ENCODE peak calls at places on chromosomes 11 and 22, in eight cellular contexts. C, G, A, M, E, S, V and D are unnamed samples.

GRCh38 chr22:16819249-16819648 is 6.0 kb downstream of the XKR3 start:
- DNase-seq in C (no peak), G (no peak), A (no peak), M (no peak), E (no peak), S (no peak), V (no peak), D (no peak)

GRCh38 chr11:103633037-103633788 is 403.2 kb upstream of the DDI1 start:
- DNase-seq in C (no peak), G (no peak), A (peak; percentile 64), M (no peak), E (no peak), S (no peak), V (no peak), D (no peak)

GRCh38 chr11:63845911-63846310 is 7.0 kb downstream of the MARK2 start:
- DNase-seq in C (no peak), G (no peak), A (no peak), M (no peak), E (no peak), S (no peak), V (no peak), D (no peak)

GRCh38 chr11:12792590-12792989 is 118.4 kb downstream of the TEAD1 start:
- DNase-seq in C (no peak), G (no peak), A (no peak), M (no peak), E (no peak), S (no peak), V (no peak), D (no peak)

GRCh38 chr22:20086101-20086599 is 6.1 kb downstream of the DGCR8 start:
- DNase-seq in C (no peak), G (peak; percentile 33), A (no peak), M (no peak), E (no peak), S (no peak), V (no peak), D (no peak)

GRCh38 chr22:20422271-20422958 is 15.2 kb downstream of the SCARF2 start:
- DNase-seq in C (no peak), G (peak; percentile 18), A (no peak), M (no peak), E (no peak), S (no peak), V (no peak), D (peak; percentile 75)

GRCh38 chr11:119361056-119361787 is 14.7 kb upstream of the MFRP start:
- DNase-seq in C (peak; percentile 38), G (peak; percentile 37), A (peak; percentile 88), M (no peak), E (no peak), S (peak; percentile 79), V (no peak), D (no peak)

GRCh38 chr11:6686006-6686405 is 2.9 kb upstream of the MRPL17 start:
- DNase-seq in C (no peak), G (no peak), A (no peak), M (no peak), E (no peak), S (no peak), V (no peak), D (no peak)

GRCh38 chr11:82546556-82547162 is 187.0 kb downstream of the FAM181B start:
- DNase-seq in C (no peak), G (no peak), A (no peak), M (no peak), E (no peak), S (no peak), V (no peak), D (no peak)

GRCh38 chr22:36734171-36735058 is 30.9 kb upstream of the CACNG2 start:
- DNase-seq in C (no peak), G (no peak), A (no peak), M (no peak), E (peak; percentile 21), S (no peak), V (no peak), D (no peak)

DNA sequence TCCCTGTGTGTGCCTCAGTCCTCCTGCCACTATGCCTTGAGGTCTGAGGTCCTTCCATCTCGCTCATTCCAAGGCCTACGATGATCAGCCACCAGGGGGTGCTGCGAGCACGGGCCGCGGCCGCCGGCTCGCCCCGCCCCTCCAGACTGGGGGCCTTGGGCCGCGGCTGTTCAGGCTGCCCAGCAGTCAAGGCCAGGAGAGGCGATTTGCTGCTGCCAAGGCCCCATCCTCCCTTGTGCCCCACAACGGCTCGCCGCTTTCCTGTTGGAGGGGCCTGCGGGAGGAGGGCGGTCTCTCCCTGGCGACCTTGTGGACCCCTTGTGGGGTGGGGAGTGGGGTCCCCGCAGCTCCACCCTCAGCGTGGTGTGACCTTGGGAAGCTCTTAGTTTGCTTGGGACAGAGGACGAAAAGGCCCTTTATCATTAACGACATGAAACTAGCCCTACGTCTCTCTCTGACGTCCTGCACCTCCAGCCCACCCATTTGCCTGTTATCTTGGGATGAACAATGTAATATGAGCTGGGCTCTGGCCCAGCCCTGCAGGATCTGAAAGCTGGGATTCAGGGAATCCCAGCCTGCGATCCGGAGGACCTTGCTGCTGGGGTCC is 5.4 kb upstream of the GALR3 start:
- DNase-seq in C (peak; percentile 86), G (peak; percentile 94), A (peak; percentile 90), M (peak; percentile 95), E (peak; percentile 89), S (no peak), V (peak; percentile 91), D (no peak)
- TF ChIP-seq POLR2AphosphoS5 in C (no peak), G (peak; percentile 78), A (peak; percentile 74), M (no peak), E (no peak), S (no peak), V (no peak), D (no peak)

GRCh38 chr11:75555079-75555811 is 6.8 kb upstream of the SERPINH1 start:
- DNase-seq in C (no peak), G (no peak), A (no peak), M (no peak), E (no peak), S (no peak), V (no peak), D (no peak)

GRCh38 chr11:75553889-75554257 is 8.2 kb upstream of the SERPINH1 start:
- DNase-seq in C (no peak), G (no peak), A (no peak), M (no peak), E (no peak), S (no peak), V (no peak), D (no peak)

GRCh38 chr11:75553182-75553581 is 8.9 kb upstream of the SERPINH1 start:
- DNase-seq in C (no peak), G (no peak), A (no peak), M (no peak), E (no peak), S (no peak), V (no peak), D (no peak)

GRCh38 chr11:75557649-75558494 is 4.2 kb upstream of the SERPINH1 start:
- DNase-seq in C (no peak), G (no peak), A (no peak), M (no peak), E (no peak), S (no peak), V (no peak), D (no peak)

GRCh38 chr11:75554258-75555022 is 7.6 kb upstream of the SERPINH1 start:
- DNase-seq in C (peak; percentile 73), G (no peak), A (peak; percentile 88), M (no peak), E (peak; percentile 67), S (no peak), V (no peak), D (no peak)
- TF ChIP-seq POLR2AphosphoS5 in C (no peak), G (peak; percentile 84), A (peak; percentile 65), M (no peak), E (peak; percentile 70), S (no peak), V (no peak), D (no peak)

GRCh38 chr22:37809672-37810333 is 2.1 kb downstream of the GCAT start:
- DNase-seq in C (no peak), G (no peak), A (no peak), M (no peak), E (no peak), S (no peak), V (no peak), D (no peak)

GRCh38 chr22:37808294-37808657 is 542 bp downstream of the GCAT start:
- DNase-seq in C (no peak), G (no peak), A (peak; percentile 25), M (no peak), E (no peak), S (no peak), V (no peak), D (no peak)

GRCh38 chr22:37805878-37806277 is 1.9 kb upstream of the GCAT start:
- DNase-seq in C (no peak), G (no peak), A (no peak), M (no peak), E (no peak), S (no peak), V (no peak), D (no peak)

GRCh38 chr22:37806409-37807338 is 1.1 kb upstream of the GCAT start:
- DNase-seq in C (peak; percentile 34), G (no peak), A (peak; percentile 47), M (no peak), E (peak; percentile 38), S (no peak), V (no peak), D (no peak)

DNA sequence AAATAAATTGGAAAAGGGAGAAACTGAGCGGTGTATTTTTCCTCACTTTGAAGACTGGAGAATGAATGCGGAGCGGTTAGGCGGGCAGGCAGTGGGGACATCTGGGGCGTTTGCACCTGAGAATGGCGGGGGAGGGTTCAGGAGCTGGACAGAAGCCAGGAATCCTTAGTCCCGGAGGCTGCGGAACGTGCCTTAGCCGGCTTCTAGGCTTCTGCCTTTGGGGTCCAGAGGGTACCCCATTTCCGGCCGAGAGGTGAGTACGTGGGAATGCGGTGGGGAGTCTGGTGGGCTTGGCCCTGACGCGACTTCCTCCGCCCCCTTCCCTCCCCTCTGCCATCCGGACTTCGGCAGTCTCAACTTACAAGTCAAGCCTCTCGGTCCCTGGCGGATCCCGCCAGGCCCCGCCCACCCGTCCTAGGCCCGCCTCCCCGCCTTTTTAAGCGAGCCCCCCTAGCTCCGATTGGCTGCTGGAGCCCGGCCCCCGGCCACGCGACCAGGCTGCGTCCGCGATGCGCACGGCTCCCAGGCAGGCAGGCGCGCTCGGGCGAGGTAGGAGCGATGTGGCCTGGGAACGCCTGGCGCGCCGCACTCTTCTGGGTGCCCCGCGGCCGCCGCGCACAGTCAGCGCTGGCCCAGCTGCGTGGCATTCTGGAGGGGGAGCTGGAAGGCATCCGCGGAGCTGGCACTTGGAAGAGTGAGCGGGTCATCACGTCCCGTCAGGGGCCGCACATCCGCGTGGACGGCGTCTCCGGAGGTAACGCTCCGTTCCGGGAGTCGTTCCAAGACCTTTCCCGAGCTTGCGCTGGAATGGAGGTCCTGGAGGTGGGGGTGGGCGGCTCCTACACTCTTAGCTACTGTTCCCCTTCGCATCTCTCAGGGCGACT is at the start of gene GCAT:
- DNase-seq in C (peak; percentile 91), G (peak; percentile 97), A (peak; percentile 99), M (peak; percentile 99), E (peak; percentile 97), S (peak; percentile 95), V (peak; percentile 99), D (no peak)
- TF ChIP-seq POLR2AphosphoS5 in C (peak; percentile 71), G (peak; percentile 80), A (peak; percentile 93), M (no peak), E (peak; percentile 72), S (peak; percentile 97), V (peak; percentile 39), D (peak; percentile 63)

DNA sequence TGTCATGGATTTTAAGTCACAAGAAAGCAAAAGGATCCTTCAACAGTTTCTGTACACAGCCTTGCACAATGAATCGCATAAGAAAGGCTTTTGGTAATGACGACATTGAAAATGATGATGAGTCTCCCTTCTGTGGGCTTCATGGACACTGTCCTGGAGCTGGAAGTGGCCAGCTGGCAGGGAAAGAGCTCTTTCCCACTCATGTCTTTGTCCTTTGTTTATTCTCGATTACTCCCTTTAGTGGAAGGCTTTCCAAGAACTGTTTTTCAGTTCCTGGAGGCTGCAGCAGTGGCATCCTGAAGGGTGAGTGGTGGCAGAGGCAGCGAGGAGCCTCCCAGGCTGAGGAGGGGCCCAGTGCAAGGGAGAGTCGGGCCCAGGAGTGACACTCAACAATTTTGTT is 505.2 kb downstream of the NTM start:
- DNase-seq in C (no peak), G (no peak), A (no peak), M (no peak), E (no peak), S (no peak), V (no peak), D (no peak)
- TF ChIP-seq POLR2AphosphoS5 in C (no peak), G (peak; percentile 41), A (no peak), M (no peak), E (no peak), S (no peak), V (no peak), D (no peak)